ENCODE peak calls at places on chromosomes 13 and 19, in nine cellular contexts. B is substantia nigra; Y is pancreas; Z is uterus; I is tibial artery; J is A673; E is CD8-positive, alpha-beta T cell; T is IMR-90; S is lung. R is an unnamed sample.

GRCh38 chr19:6979341-6979740 is 41.9 kb downstream of the MBD3L2B start:
- DNase-seq in Z (no peak), T (no peak), B (no peak), E (no peak), S (no peak), Y (no peak), J (no peak), I (no peak), R (no peak)

GRCh38 chr19:3284759-3285646 is 60.5 kb downstream of the CELF5 start:
- DNase-seq in Z (peak), B (no peak), Y (peak), J (peak), S (peak), I (no peak), E (peak), T (peak), R (peak)

GRCh38 chr19:52224211-52224610 is 34.4 kb downstream of the PPP2R1A start:
- DNase-seq in Z (no peak), S (no peak), J (no peak), T (no peak), Y (no peak), E (no peak), B (no peak), I (no peak), R (no peak)

GRCh38 chr19:32336259-32337111 is 8.9 kb upstream of the ZNF507 start:
- DNase-seq in Y (no peak), T (peak), J (peak), I (no peak), B (no peak), Z (peak), S (no peak), E (no peak), R (no peak)

GRCh38 chr13:54627973-54628372 is 1599.4 kb downstream of the OLFM4 start:
- DNase-seq in T (no peak), S (no peak), Y (no peak), J (no peak), B (no peak), Z (no peak), E (no peak), I (no peak), R (no peak)

GRCh38 chr13:69565334-69565733 is 542.3 kb upstream of the ATXN8OS start:
- DNase-seq in E (no peak), I (no peak), Y (no peak), J (peak), Z (no peak), B (no peak), S (no peak), T (no peak), R (peak)

GRCh38 chr13:49329831-49330545 is 82.3 kb downstream of the CDADC1 start:
- DNase-seq in J (no peak), Y (no peak), S (no peak), E (no peak), Z (no peak), T (no peak), B (no peak), I (no peak), R (no peak)

GRCh38 chr13:51479199-51479523 is 26.3 kb upstream of the INTS6 start:
- DNase-seq in B (no peak), S (no peak), E (no peak), J (no peak), Y (no peak), T (peak), Z (no peak), I (no peak), R (peak)

GRCh38 chr19:6464070-6464873 is at the start of gene CRB3:
- DNase-seq in J (no peak), S (peak), E (peak), Y (peak), B (no peak), I (no peak), Z (no peak), T (no peak), R (peak)

GRCh38 chr13:105202384-105202783 is 1333.1 kb downstream of the EFNB2 start:
- DNase-seq in E (no peak), Y (no peak), T (peak), Z (no peak), I (no peak), B (no peak), S (no peak), J (peak), R (no peak)

GRCh38 chr13:40013554-40013953 is 358.1 kb downstream of the COG6 start:
- DNase-seq in Z (no peak), S (no peak), Y (no peak), T (no peak), E (no peak), J (no peak), B (no peak), I (no peak), R (no peak)

GRCh38 chr19:41540041-41540695 is 35.8 kb upstream of the CEACAM21 start:
- DNase-seq in S (no peak), Y (no peak), E (no peak), I (no peak), B (no peak), Z (no peak), J (no peak), T (no peak), R (no peak)

GRCh38 chr13:58080806-58081205 is 449.3 kb downstream of the PCDH17 start:
- DNase-seq in I (no peak), S (no peak), T (no peak), E (no peak), Z (no peak), Y (no peak), J (peak), B (no peak), R (no peak)

GRCh38 chr19:55855160-55855559 is 18.8 kb downstream of the NLRP4 start:
- DNase-seq in T (no peak), S (no peak), J (no peak), E (no peak), Z (no peak), B (no peak), Y (no peak), I (no peak), R (no peak)

GRCh38 chr19:40274585-40275544 is 10.3 kb downstream of the AKT2 start:
- DNase-seq in J (no peak), T (no peak), E (peak), B (no peak), Z (no peak), I (no peak), S (no peak), Y (no peak), R (no peak)

GRCh38 chr19:18896421-18896841 is 473 bp upstream of the CERS1 start:
- DNase-seq in J (peak), I (no peak), E (no peak), S (no peak), Y (no peak), T (no peak), Z (no peak), B (peak), R (no peak)

GRCh38 chr13:45534604-45535003 is 69.9 kb downstream of the COG3 start:
- DNase-seq in B (no peak), Y (no peak), J (no peak), Z (no peak), E (no peak), S (no peak), T (no peak), I (no peak), R (no peak)

GRCh38 chr13:101576977-101577376 is 124.5 kb downstream of the ITGBL1 start:
- DNase-seq in E (no peak), Y (no peak), T (no peak), B (no peak), J (no peak), Z (no peak), S (no peak), I (no peak), R (no peak)

GRCh38 chr19:41031926-41032325 is 40.8 kb downstream of the CYP2B6 start:
- DNase-seq in J (no peak), S (no peak), T (no peak), I (no peak), B (no peak), E (no peak), Z (no peak), Y (no peak), R (no peak)

DNA sequence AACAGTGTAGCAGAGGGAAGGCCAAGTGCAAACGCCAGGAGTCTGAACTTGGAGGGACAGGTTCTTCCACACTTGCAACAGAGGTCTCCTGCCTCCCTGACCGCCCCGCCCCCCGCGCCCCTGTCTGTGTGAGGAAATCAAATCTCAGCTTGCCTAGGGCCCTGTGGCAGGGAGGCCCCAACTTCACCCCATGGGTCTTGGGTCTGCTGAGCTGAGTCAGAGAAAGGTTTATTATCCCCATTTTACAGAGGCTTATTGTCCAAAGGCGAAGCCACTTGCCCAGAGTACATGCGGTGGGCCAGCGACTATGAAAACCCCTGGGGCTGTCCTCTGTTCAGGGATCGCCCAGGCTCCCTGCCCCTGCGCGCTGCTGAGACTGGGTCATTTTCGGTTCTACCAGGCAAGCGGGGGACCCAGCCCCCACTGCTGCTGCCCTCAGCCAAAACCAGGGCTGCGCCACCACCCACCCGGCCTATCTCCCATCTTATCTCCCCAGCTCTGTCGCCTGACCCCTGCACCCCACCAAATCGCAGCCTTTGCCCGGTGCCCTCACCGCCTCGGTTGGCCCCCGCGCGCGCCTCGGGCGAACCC is 956 bp upstream of the CERS4 start:
- DNase-seq in Z (peak), Y (peak), J (no peak), S (no peak), E (no peak), I (no peak), B (peak), T (no peak), R (no peak)
- H3K27ac ChIP-seq in Z (peak), Y (peak), J (no peak), S (peak), E (no peak), I (no peak), B (peak), T (no peak), R (no peak)

GRCh38 chr13:23718916-23719470 is 148.8 kb downstream of the TNFRSF19 start:
- DNase-seq in S (no peak), B (no peak), E (no peak), Z (no peak), I (no peak), Y (no peak), T (peak), J (no peak), R (no peak)
- H3K27ac ChIP-seq in S (no peak), B (no peak), E (no peak), Z (no peak), I (no peak), Y (no peak), T (peak), J (no peak), R (no peak)

GRCh38 chr19:49506575-49507105 is 5.8 kb upstream of the FCGRT start:
- DNase-seq in J (peak), I (peak), Y (peak), E (peak), S (peak), B (peak), T (no peak), Z (no peak), R (no peak)
- H3K27ac ChIP-seq in J (no peak), I (no peak), Y (no peak), E (no peak), S (no peak), B (no peak), T (no peak), Z (no peak), R (no peak)

GRCh38 chr19:1094978-1095701 is at the start of gene POLR2E:
- DNase-seq in S (peak), Y (peak), Z (peak), E (peak), T (peak), I (peak), B (peak), J (peak), R (peak)

GRCh38 chr19:1101337-1101698 is 2.5 kb upstream of the GPX4 start:
- DNase-seq in J (peak), S (peak), Y (no peak), Z (peak), E (no peak), I (peak), B (peak), T (no peak), R (no peak)

GRCh38 chr19:1094655-1094977 is 559 bp downstream of the POLR2E start:
- DNase-seq in Y (no peak), E (no peak), B (no peak), Z (no peak), I (no peak), T (no peak), S (no peak), J (no peak), R (no peak)

GRCh38 chr19:1097810-1098176 is 2.6 kb upstream of the POLR2E start:
- DNase-seq in Z (no peak), I (no peak), J (no peak), T (no peak), E (no peak), B (no peak), S (no peak), Y (no peak), R (no peak)

GRCh38 chr19:1098177-1099051 is 3.2 kb upstream of the POLR2E start:
- DNase-seq in Z (no peak), S (peak), T (peak), I (no peak), Y (no peak), E (no peak), J (no peak), B (no peak), R (no peak)
- H3K27ac ChIP-seq in Z (peak), S (peak), T (peak), I (peak), Y (no peak), E (no peak), J (no peak), B (no peak), R (peak)

DNA sequence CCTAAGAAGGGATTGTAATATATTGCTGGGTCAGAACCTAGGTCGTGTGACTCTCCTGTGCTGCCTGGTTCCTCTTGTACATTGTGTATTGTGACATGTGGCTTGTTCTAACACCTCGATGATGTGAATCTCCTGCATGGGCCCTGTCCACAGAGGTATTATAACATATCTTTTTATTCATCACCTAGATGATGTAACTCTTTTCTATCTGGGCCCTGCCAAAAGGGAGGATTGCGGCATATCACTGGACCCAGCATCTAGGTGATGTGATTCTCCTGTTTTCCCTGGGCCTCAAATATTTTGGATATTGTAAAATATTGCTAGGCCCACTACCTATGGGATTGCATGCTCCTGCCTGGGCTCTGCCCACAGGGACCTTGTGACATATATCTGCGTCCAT is 33.4 kb upstream of the ZNF254 start:
- DNase-seq in T (no peak), B (no peak), S (no peak), E (no peak), J (no peak), I (no peak), Z (no peak), Y (no peak), R (no peak)
- H3K27ac ChIP-seq in T (no peak), B (no peak), S (peak), E (no peak), J (no peak), I (no peak), Z (no peak), Y (no peak), R (peak)

DNA sequence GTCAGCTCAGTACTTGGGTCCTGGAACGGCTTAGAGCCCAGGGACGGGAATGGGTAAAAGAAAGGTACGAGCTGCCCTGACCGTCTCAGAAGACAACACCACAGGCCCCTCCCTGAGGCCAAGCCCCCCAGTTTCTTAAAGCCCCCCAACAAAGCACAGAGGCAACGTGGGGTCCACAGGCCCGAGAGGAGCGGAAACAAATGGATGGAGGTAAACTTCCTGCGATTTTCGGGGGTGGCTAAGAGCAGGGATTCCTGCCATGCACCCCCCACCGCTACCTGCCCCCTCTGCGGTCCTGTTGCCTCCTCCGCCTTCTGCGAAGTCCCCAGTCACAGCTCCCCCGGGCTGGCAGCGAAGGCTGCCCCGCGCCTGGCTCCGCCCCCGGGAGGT is 48.2 kb downstream of the PTPRS start:
- DNase-seq in T (peak), J (peak), B (no peak), Z (no peak), I (peak), Y (no peak), S (no peak), E (peak), R (no peak)
- H3K27ac ChIP-seq in T (peak), J (peak), B (peak), Z (peak), I (peak), Y (peak), S (no peak), E (no peak), R (no peak)

R was measured in epithelial cell of prostate.